ENCODE peak calls at places on chromosomes 11 and 22, in eight cellular contexts. B is esophagus muscularis mucosa, P is brain microvascular endothelial cell, F is tibial artery, D is fibroblast of pulmonary artery, E is BE2C, J is cardiac fibroblast, L is coronary artery. W is an unnamed sample.

GRCh38 chr11:30552839-30553238 is 33.3 kb downstream of the MPPED2 start:
- DNase-seq in B (no peak), P (no peak), F (no peak), D (no peak), E (no peak), J (no peak), L (no peak), W (no peak)

GRCh38 chr22:27438271-27438980 is 363.1 kb downstream of the MN1 start:
- DNase-seq in B (no peak), P (no peak), F (peak), D (no peak), E (peak), J (peak), L (no peak), W (no peak)

GRCh38 chr11:64241430-64242153 is 697 bp downstream of the FKBP2 start:
- DNase-seq in B (peak), P (peak), F (peak), D (peak), E (peak), J (peak), L (no peak), W (peak)

GRCh38 chr11:68402355-68403031 is 58.1 kb upstream of the PPP6R3 start:
- DNase-seq in B (no peak), P (no peak), F (no peak), D (no peak), E (peak), J (no peak), L (no peak), W (no peak)

GRCh38 chr11:14414470-14415461 is 55.8 kb upstream of the RRAS2 start:
- DNase-seq in B (no peak), P (no peak), F (no peak), D (no peak), E (no peak), J (peak), L (no peak), W (peak)

GRCh38 chr11:111574373-111575230 is 27.6 kb upstream of the SIK2 start:
- DNase-seq in B (no peak), P (no peak), F (no peak), D (no peak), E (no peak), J (no peak), L (no peak), W (no peak)

GRCh38 chr11:84465040-84465439 is 1162.1 kb downstream of the DLG2 start:
- DNase-seq in B (no peak), P (no peak), F (no peak), D (peak), E (peak), J (peak), L (no peak), W (peak)

GRCh38 chr11:19988598-19988997 is 171.7 kb downstream of the DBX1 start:
- DNase-seq in B (no peak), P (peak), F (no peak), D (peak), E (no peak), J (peak), L (no peak), W (peak)

GRCh38 chr11:36196476-36197099 is 92.6 kb downstream of the COMMD9 start:
- DNase-seq in B (no peak), P (peak), F (no peak), D (peak), E (peak), J (peak), L (no peak), W (peak)

GRCh38 chr22:20429254-20430100 is 8.1 kb downstream of the SCARF2 start:
- DNase-seq in B (no peak), P (no peak), F (no peak), D (no peak), E (no peak), J (no peak), L (no peak), W (no peak)

GRCh38 chr11:123478352-123478986 is 48.4 kb downstream of the GRAMD1B start:
- DNase-seq in B (no peak), P (peak), F (no peak), D (peak), E (peak), J (peak), L (no peak), W (peak)

GRCh38 chr11:122137081-122137793 is 21.2 kb upstream of the BLID start:
- DNase-seq in B (no peak), P (peak), F (no peak), D (peak), E (no peak), J (peak), L (no peak), W (peak)

GRCh38 chr11:444397-445144 is 2.8 kb upstream of the ANO9 start:
- DNase-seq in B (no peak), P (no peak), F (no peak), D (peak), E (no peak), J (peak), L (no peak), W (peak)

GRCh38 chr11:74463216-74463615 is 4.1 kb downstream of the KCNE3 start:
- DNase-seq in B (no peak), P (no peak), F (no peak), D (no peak), E (no peak), J (no peak), L (no peak), W (no peak)

GRCh38 chr11:77198440-77198849 is 70.4 kb downstream of the MYO7A start:
- DNase-seq in B (no peak), P (no peak), F (peak), D (peak), E (peak), J (peak), L (no peak), W (peak)

GRCh38 chr11:45593992-45594391 is 71.4 kb downstream of the CHST1 start:
- DNase-seq in B (no peak), P (no peak), F (no peak), D (no peak), E (peak), J (no peak), L (no peak), W (peak)

GRCh38 chr22:43539572-43540533 is 128.0 kb downstream of the MPPED1 start:
- DNase-seq in B (no peak), P (no peak), F (no peak), D (no peak), E (no peak), J (no peak), L (no peak), W (no peak)

GRCh38 chr11:77515483-77515882 is 41.6 kb upstream of the PAK1 start:
- DNase-seq in B (no peak), P (no peak), F (no peak), D (no peak), E (no peak), J (no peak), L (no peak), W (no peak)

GRCh38 chr11:73236879-73237278 is 18.8 kb downstream of the P2RY2 start:
- DNase-seq in B (no peak), P (no peak), F (no peak), D (peak), E (peak), J (peak), L (no peak), W (peak)

GRCh38 chr11:93155738-93156137 is 42.1 kb downstream of the SLC36A4 start:
- DNase-seq in B (no peak), P (no peak), F (no peak), D (no peak), E (no peak), J (no peak), L (no peak), W (no peak)

GRCh38 chr22:38172016-38172431 is 9.6 kb downstream of the PLA2G6 start:
- DNase-seq in B (no peak), P (no peak), F (no peak), D (no peak), E (no peak), J (peak), L (peak), W (peak)

GRCh38 chr22:42430486-42431125 is 1.6 kb downstream of the NFAM1 start:
- DNase-seq in B (no peak), P (no peak), F (no peak), D (no peak), E (no peak), J (no peak), L (no peak), W (no peak)

GRCh38 chr11:111512296-111513239 is at the start of gene BTG4:
- DNase-seq in B (no peak), P (no peak), F (no peak), D (no peak), E (peak), J (no peak), L (no peak), W (peak)

GRCh38 chr22:20725987-20726558 is 47.8 kb upstream of the SERPIND1 start:
- DNase-seq in B (no peak), P (no peak), F (no peak), D (no peak), E (no peak), J (no peak), L (no peak), W (no peak)

GRCh38 chr11:113014262-113014661 is 53.0 kb downstream of the NCAM1 start:
- DNase-seq in B (no peak), P (no peak), F (no peak), D (peak), E (peak), J (no peak), L (no peak), W (no peak)

GRCh38 chr11:112004389-112004788 is 20.8 kb upstream of the DLAT start:
- DNase-seq in B (no peak), P (peak), F (no peak), D (no peak), E (peak), J (no peak), L (no peak), W (no peak)

GRCh38 chr11:109697140-109697843 is 275.3 kb downstream of the C11orf87 start:
- DNase-seq in B (no peak), P (peak), F (no peak), D (peak), E (peak), J (peak), L (no peak), W (peak)

GRCh38 chr11:95134491-95134890 is 44.8 kb downstream of the ENDOD1 start:
- DNase-seq in B (no peak), P (peak), F (no peak), D (peak), E (peak), J (peak), L (no peak), W (peak)

GRCh38 chr11:61545341-61545740 is 35.5 kb downstream of the SYT7 start:
- DNase-seq in B (no peak), P (peak), F (no peak), D (peak), E (no peak), J (peak), L (no peak), W (no peak)

GRCh38 chr11:120710354-120711187 is 199.0 kb downstream of the GRIK4 start:
- DNase-seq in B (no peak), P (peak), F (peak), D (peak), E (no peak), J (peak), L (no peak), W (peak)

GRCh38 chr22:46576556-46577351 is 39.3 kb upstream of the CELSR1 start:
- DNase-seq in B (no peak), P (no peak), F (no peak), D (peak), E (peak), J (peak), L (no peak), W (peak)

GRCh38 chr11:104410336-104410735 is 246.4 kb upstream of the PDGFD start:
- DNase-seq in B (no peak), P (no peak), F (no peak), D (no peak), E (no peak), J (peak), L (no peak), W (no peak)

GRCh38 chr11:113514856-113515255 is 39.7 kb upstream of the DRD2 start:
- DNase-seq in B (no peak), P (no peak), F (no peak), D (no peak), E (no peak), J (no peak), L (peak), W (no peak)

DNA sequence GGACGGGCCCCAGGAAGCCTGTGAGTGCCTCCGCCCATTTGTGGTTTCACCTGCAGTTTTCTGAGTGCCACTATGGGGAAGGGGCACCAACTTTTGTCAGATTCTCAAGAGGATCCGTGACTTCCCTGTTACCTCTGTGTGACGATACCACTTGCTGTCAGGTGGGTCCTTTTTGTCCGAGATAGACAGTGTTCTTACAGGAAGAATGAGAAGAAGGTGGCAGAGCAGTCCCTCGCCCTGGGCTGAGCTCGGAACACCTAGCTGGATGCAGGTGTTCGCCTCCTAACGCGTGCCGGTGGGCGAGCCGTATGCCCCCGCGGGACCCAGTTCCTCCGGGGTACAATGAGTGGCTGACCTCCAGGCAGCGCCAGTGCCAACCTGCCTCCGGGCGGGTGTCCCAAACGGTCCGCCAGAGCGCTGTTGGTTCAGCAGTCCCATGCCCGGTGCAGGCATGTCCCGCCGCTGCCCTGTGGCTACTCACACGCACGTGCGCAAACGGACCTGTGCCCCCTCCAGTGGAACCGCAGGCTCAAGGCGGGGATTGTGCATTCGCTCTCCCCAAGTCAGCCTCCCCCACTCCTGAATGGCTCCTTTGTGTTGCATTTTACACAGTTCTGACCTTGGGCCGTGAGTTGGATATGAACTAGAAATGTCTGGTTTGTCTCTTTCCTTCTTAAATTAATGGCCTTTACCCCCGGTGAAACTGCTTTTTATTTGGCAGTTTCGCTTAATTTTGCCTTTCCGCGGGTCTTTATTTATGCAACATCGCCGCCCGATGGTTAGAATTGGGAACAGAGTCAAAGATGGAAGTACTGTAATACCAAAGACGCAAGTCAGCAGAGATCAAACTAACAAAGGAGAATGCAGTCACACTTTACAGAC is 1.1 kb upstream of the ABTB2 start:
- DNase-seq in B (peak), P (peak), F (peak), D (peak), E (peak), J (peak), L (peak), W (peak)
- H3K4me3 ChIP-seq in B (peak), P (peak), F (peak), D (peak), E (peak), J (peak), L (peak), W (peak)

GRCh38 chr11:115869780-115870431 is 365.7 kb upstream of the CADM1 start:
- DNase-seq in B (no peak), P (no peak), F (no peak), D (peak), E (peak), J (peak), L (no peak), W (no peak)
- TF ChIP-seq CTCF in B (no peak), P (peak), F (no peak), D (peak), E (peak), J (peak), L (no peak), W (no peak)

DNA sequence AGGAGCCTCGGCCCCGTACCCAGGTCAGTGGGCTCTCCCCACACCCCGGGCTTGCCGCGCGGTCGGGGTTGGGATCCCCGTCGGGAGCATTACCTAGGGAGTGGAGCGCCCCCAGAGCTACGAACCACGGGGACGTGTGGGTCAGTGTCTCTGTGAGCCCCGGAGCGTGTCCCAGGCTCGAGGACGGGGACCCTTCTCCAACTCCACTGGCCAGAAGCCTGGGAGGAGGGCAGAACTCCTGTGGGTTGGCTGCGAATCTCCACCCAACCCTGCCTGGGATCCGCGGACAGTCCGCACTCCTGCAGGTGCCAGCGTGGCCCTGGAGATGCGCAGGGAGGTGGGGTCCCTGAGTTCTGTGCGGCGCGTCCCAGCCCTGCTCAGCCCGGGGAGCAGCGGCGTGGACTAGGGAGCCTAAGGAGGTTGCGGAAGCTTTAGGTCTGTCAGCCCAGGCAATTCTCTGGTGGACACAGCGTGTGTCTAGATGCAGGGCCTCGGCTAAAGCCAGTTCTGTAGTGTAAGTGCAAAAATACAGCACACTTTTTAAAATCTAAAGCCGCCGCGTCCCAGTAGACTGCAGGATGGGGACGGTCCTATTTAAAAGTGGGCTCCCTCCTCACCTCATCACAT is 413 bp downstream of the PPFIBP2 start:
- DNase-seq in B (no peak), P (no peak), F (peak), D (no peak), E (no peak), J (no peak), L (no peak), W (no peak)
- H3K4me3 ChIP-seq in B (peak), P (peak), F (peak), D (peak), E (peak), J (peak), L (peak), W (peak)

GRCh38 chr11:133898770-133899115 is 53.4 kb upstream of the SPATA19 start:
- DNase-seq in B (no peak), P (no peak), F (no peak), D (no peak), E (peak), J (no peak), L (peak), W (no peak)
- TF ChIP-seq CTCF in B (no peak), P (no peak), F (no peak), D (no peak), E (no peak), J (no peak), L (no peak), W (no peak)